ENCODE peak calls at places on chromosomes 12 and 14, in six cellular contexts. S, J, F, L, I and K are unnamed samples.

GRCh38 chr12:76144253-76144564 is 59.7 kb upstream of the NAP1L1 start:
- DNase-seq in S (no peak), J (no peak), F (no peak), L (peak), I (peak), K (peak)

GRCh38 chr14:24171422-24172260 is at the start of gene REC8:
- DNase-seq in S (peak), J (no peak), F (peak), L (no peak), I (no peak), K (peak)

GRCh38 chr12:65667932-65668331 is 156.4 kb upstream of the HMGA2 start:
- DNase-seq in S (no peak), J (no peak), F (no peak), L (no peak), I (no peak), K (no peak)

GRCh38 chr14:65834812-65835211 is 422.3 kb downstream of the FUT8 start:
- DNase-seq in S (no peak), J (no peak), F (no peak), L (no peak), I (no peak), K (no peak)

GRCh38 chr14:93219103-93219726 is 12.2 kb downstream of the UBR7 start:
- DNase-seq in S (peak), J (peak), F (no peak), L (peak), I (peak), K (no peak)

GRCh38 chr12:75908961-75909699 is 122.4 kb downstream of the PHLDA1 start:
- DNase-seq in S (peak), J (no peak), F (peak), L (peak), I (peak), K (no peak)

GRCh38 chr12:102059343-102059742 is 2.4 kb downstream of the WASHC3 start:
- DNase-seq in S (no peak), J (no peak), F (no peak), L (no peak), I (no peak), K (no peak)

GRCh38 chr12:110141389-110141788 is 17.2 kb downstream of the IFT81 start:
- DNase-seq in S (no peak), J (no peak), F (peak), L (peak), I (peak), K (no peak)

GRCh38 chr12:11941601-11942360 is 129.0 kb upstream of the BCL2L14 start:
- DNase-seq in S (peak), J (no peak), F (no peak), L (peak), I (peak), K (no peak)

GRCh38 chr12:66636771-66637170 is 42.1 kb downstream of the GRIP1 start:
- DNase-seq in S (no peak), J (no peak), F (peak), L (no peak), I (no peak), K (no peak)

GRCh38 chr14:99659333-99659741 is 14.4 kb downstream of the HHIPL1 start:
- DNase-seq in S (no peak), J (no peak), F (no peak), L (no peak), I (no peak), K (no peak)

GRCh38 chr14:68981124-68981523 is 2.0 kb upstream of the ACTN1 start:
- DNase-seq in S (no peak), J (no peak), F (no peak), L (no peak), I (no peak), K (no peak)

GRCh38 chr12:122614839-122615238 is 87.8 kb downstream of the KNTC1 start:
- DNase-seq in S (no peak), J (no peak), F (no peak), L (no peak), I (peak), K (no peak)

GRCh38 chr12:84875241-84875640 is 37.4 kb downstream of the SLC6A15 start:
- DNase-seq in S (no peak), J (no peak), F (no peak), L (no peak), I (no peak), K (no peak)

GRCh38 chr14:50659327-50659974 is 8.7 kb downstream of the SAV1 start:
- DNase-seq in S (no peak), J (no peak), F (no peak), L (no peak), I (no peak), K (no peak)

GRCh38 chr12:76623929-76624328 is 64.4 kb upstream of the OSBPL8 start:
- DNase-seq in S (no peak), J (peak), F (no peak), L (peak), I (peak), K (no peak)

GRCh38 chr14:105925615-105926414 is 399.4 kb downstream of the TMEM121 start:
- DNase-seq in S (no peak), J (no peak), F (peak), L (no peak), I (no peak), K (no peak)

GRCh38 chr12:27361372-27361771 is 28.7 kb downstream of the BMAL2 start:
- DNase-seq in S (no peak), J (no peak), F (no peak), L (peak), I (peak), K (no peak)

GRCh38 chr12:117441751-117442150 is 80.3 kb upstream of the NOS1 start:
- DNase-seq in S (peak), J (no peak), F (no peak), L (no peak), I (no peak), K (no peak)

GRCh38 chr14:99036594-99037293 is 235.3 kb downstream of the BCL11B start:
- DNase-seq in S (no peak), J (no peak), F (peak), L (no peak), I (no peak), K (no peak)

GRCh38 chr14:88346048-88346639 is 23.1 kb upstream of the KCNK10 start:
- DNase-seq in S (no peak), J (no peak), F (no peak), L (no peak), I (no peak), K (no peak)

GRCh38 chr12:10361084-10361483 is 28.8 kb downstream of the KLRK1 start:
- DNase-seq in S (no peak), J (no peak), F (no peak), L (no peak), I (no peak), K (no peak)

GRCh38 chr12:12582895-12583303 is 20.2 kb upstream of the DUSP16 start:
- DNase-seq in S (no peak), J (no peak), F (no peak), L (no peak), I (peak), K (no peak)

GRCh38 chr12:31629756-31630732 is 29.4 kb upstream of the ETFBKMT start:
- DNase-seq in S (peak), J (no peak), F (no peak), L (peak), I (peak), K (no peak)

GRCh38 chr12:19744760-19745218 is 305.5 kb downstream of the AEBP2 start:
- DNase-seq in S (peak), J (no peak), F (no peak), L (peak), I (peak), K (no peak)

GRCh38 chr12:13208533-13209278 is 12.2 kb downstream of the EMP1 start:
- DNase-seq in S (no peak), J (no peak), F (no peak), L (peak), I (peak), K (no peak)

GRCh38 chr12:50017047-50017446 is 8.2 kb downstream of the RACGAP1 start:
- DNase-seq in S (peak), J (no peak), F (peak), L (peak), I (peak), K (peak)

GRCh38 chr12:62983594-62983993 is 48.6 kb upstream of the PPM1H start:
- DNase-seq in S (no peak), J (peak), F (no peak), L (no peak), I (no peak), K (no peak)

GRCh38 chr14:104749111-104749649 is 3.8 kb upstream of the SIVA1 start:
- DNase-seq in S (peak), J (no peak), F (peak), L (peak), I (peak), K (no peak)

GRCh38 chr14:36363704-36364103 is 43.3 kb upstream of the MBIP start:
- DNase-seq in S (no peak), J (no peak), F (no peak), L (peak), I (no peak), K (no peak)

GRCh38 chr14:97603201-97603600 is 806.0 kb downstream of the VRK1 start:
- DNase-seq in S (no peak), J (no peak), F (no peak), L (no peak), I (no peak), K (no peak)

GRCh38 chr14:95495538-95496025 is 20.9 kb downstream of the SYNE3 start:
- DNase-seq in S (no peak), J (no peak), F (no peak), L (no peak), I (no peak), K (no peak)

GRCh38 chr12:126708492-126708896 is 1558.5 kb upstream of the TMEM132C start:
- DNase-seq in S (peak), J (no peak), F (no peak), L (peak), I (no peak), K (no peak)

GRCh38 chr12:45946435-45946834 is 43.9 kb downstream of the SCAF11 start:
- DNase-seq in S (no peak), J (no peak), F (no peak), L (peak), I (no peak), K (no peak)

DNA sequence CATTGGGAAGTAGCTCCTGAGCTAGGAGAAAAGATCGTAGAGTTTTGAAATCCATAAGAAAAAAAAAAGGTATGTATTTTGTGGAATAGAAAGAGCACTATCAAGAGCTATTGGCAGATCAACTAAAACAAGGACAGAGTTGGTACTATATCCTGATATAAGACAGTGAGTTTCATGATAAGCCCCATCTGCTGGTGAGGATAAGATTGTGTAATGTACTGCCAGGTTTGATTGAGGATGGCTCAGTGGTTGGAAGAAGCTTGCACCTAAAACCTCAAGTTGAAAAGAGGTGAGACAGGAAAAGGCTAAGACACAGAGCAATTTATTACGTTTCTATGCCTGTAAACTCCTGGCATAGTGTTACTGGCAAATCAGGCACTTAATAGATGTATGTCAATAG is 525.6 kb downstream of the FLRT2 start:
- DNase-seq in S (no peak), J (no peak), F (no peak), L (peak), I (peak), K (no peak)
- TF ChIP-seq CTCF in S (no peak), J (no peak), F (no peak), L (no peak), I (peak), K (no peak)

GRCh38 chr14:74608959-74609611 is 3.0 kb downstream of the LTBP2 start:
- DNase-seq in S (peak), J (peak), F (peak), L (peak), I (peak), K (peak)
- TF ChIP-seq CTCF in S (peak), J (peak), F (peak), L (peak), I (peak), K (peak)

DNA sequence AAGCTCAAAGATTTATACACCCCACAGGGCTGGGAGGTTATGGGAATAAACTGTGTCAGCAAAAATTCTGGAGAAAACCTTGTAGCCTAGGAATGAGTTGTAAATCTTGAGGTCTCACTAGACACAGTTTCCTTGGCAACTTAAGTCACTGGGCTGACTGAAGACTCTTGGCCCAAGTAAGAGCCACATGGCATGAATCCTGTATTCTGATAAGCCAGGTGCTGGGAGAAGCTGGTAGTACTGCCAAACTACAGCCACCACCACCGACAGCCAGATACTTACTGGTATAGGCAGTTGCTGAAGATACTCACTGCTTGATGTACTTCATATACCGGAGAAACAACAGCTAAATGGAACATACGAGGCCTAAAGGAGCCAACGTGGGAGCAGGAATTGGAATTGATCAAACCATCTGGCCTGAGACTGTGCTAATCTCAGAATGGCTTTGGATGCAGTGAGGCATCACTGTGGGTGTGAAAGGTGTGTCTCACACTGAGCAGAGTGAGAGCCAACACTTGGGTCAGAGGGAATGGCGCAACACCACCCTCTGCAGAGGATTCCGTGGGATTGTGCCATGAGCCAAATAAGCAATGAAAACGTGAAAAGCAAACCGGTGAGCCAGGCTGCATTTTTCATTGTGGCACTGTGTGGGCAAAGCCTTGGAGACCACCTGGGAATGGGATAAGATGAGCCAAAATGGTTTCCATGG is 102.9 kb upstream of the TMCC3 start:
- DNase-seq in S (no peak), J (no peak), F (no peak), L (peak), I (no peak), K (no peak)
- TF ChIP-seq CTCF in S (peak), J (no peak), F (no peak), L (no peak), I (no peak), K (no peak)

GRCh38 chr12:24661657-24662096 is 287.2 kb downstream of the BCAT1 start:
- DNase-seq in S (peak), J (no peak), F (peak), L (peak), I (peak), K (peak)

GRCh38 chr12:24668563-24668962 is 280.3 kb downstream of the BCAT1 start:
- DNase-seq in S (no peak), J (no peak), F (no peak), L (no peak), I (peak), K (no peak)

GRCh38 chr12:24664151-24664550 is 284.8 kb downstream of the BCAT1 start:
- DNase-seq in S (no peak), J (no peak), F (no peak), L (no peak), I (peak), K (no peak)
- TF ChIP-seq CTCF in S (no peak), J (no peak), F (no peak), L (no peak), I (no peak), K (no peak)